ENCODE peak calls at places on chromosomes 11 and 22, in five cellular contexts. One of them, this sample, is unnamed.

GRCh38 chr22:19183216-19183615 is 4.7 kb upstream of the SLC25A1 start:
- DNase-seq in T-helper 2 cell: no peak
- DNase-seq in IMR-90: no peak
- DNase-seq in effector CD4-positive, alpha-beta T cell: no peak
- DNase-seq in NCI-H1105: no peak
- DNase-seq in this sample: no peak

GRCh38 chr11:114738954-114739353 is 60.6 kb downstream of the NXPE2 start:
- DNase-seq in T-helper 2 cell: peak
- DNase-seq in IMR-90: peak
- DNase-seq in effector CD4-positive, alpha-beta T cell: no peak
- DNase-seq in NCI-H1105: peak
- DNase-seq in this sample: peak

GRCh38 chr22:29580200-29580810 is 608 bp downstream of the NIPSNAP1 start:
- DNase-seq in T-helper 2 cell: no peak
- DNase-seq in IMR-90: no peak
- DNase-seq in effector CD4-positive, alpha-beta T cell: no peak
- DNase-seq in NCI-H1105: no peak
- DNase-seq in this sample: no peak

GRCh38 chr11:44978961-44979331 is 28.3 kb upstream of the TP53I11 start:
- DNase-seq in T-helper 2 cell: no peak
- DNase-seq in IMR-90: no peak
- DNase-seq in effector CD4-positive, alpha-beta T cell: no peak
- DNase-seq in NCI-H1105: peak
- DNase-seq in this sample: no peak

GRCh38 chr22:48145738-48146137 is 1383.3 kb downstream of the TBC1D22A start:
- DNase-seq in T-helper 2 cell: no peak
- DNase-seq in IMR-90: no peak
- DNase-seq in effector CD4-positive, alpha-beta T cell: no peak
- DNase-seq in NCI-H1105: no peak
- DNase-seq in this sample: no peak

GRCh38 chr11:124769804-124770774 is 8.0 kb upstream of the ESAM start:
- DNase-seq in T-helper 2 cell: no peak
- DNase-seq in IMR-90: peak
- DNase-seq in effector CD4-positive, alpha-beta T cell: no peak
- DNase-seq in NCI-H1105: no peak
- DNase-seq in this sample: no peak

GRCh38 chr22:38984224-38984623 is 2.1 kb downstream of the APOBEC3B start:
- DNase-seq in T-helper 2 cell: no peak
- DNase-seq in IMR-90: no peak
- DNase-seq in effector CD4-positive, alpha-beta T cell: no peak
- DNase-seq in NCI-H1105: no peak
- DNase-seq in this sample: no peak

GRCh38 chr22:21759631-21760030 is 24.0 kb upstream of the YPEL1 start:
- DNase-seq in T-helper 2 cell: no peak
- DNase-seq in IMR-90: no peak
- DNase-seq in effector CD4-positive, alpha-beta T cell: no peak
- DNase-seq in NCI-H1105: no peak
- DNase-seq in this sample: no peak

GRCh38 chr11:118437736-118438125 is 1.4 kb downstream of the KMT2A start:
- DNase-seq in T-helper 2 cell: peak
- DNase-seq in IMR-90: peak
- DNase-seq in effector CD4-positive, alpha-beta T cell: peak
- DNase-seq in NCI-H1105: peak
- DNase-seq in this sample: no peak

GRCh38 chr11:93303689-93304088 is 26.9 kb upstream of the DEUP1 start:
- DNase-seq in T-helper 2 cell: no peak
- DNase-seq in IMR-90: no peak
- DNase-seq in effector CD4-positive, alpha-beta T cell: no peak
- DNase-seq in NCI-H1105: no peak
- DNase-seq in this sample: no peak

GRCh38 chr11:3885855-3886254 is 30.4 kb downstream of the STIM1 start:
- DNase-seq in T-helper 2 cell: no peak
- DNase-seq in IMR-90: no peak
- DNase-seq in effector CD4-positive, alpha-beta T cell: no peak
- DNase-seq in NCI-H1105: no peak
- DNase-seq in this sample: no peak

GRCh38 chr22:44260216-44261035 is 52.3 kb downstream of the SHISAL1 start:
- DNase-seq in T-helper 2 cell: no peak
- DNase-seq in IMR-90: no peak
- DNase-seq in effector CD4-positive, alpha-beta T cell: no peak
- DNase-seq in NCI-H1105: no peak
- DNase-seq in this sample: no peak

GRCh38 chr11:11089805-11090204 is 232.0 kb upstream of the ZBED5 start:
- DNase-seq in T-helper 2 cell: no peak
- DNase-seq in IMR-90: no peak
- DNase-seq in effector CD4-positive, alpha-beta T cell: no peak
- DNase-seq in NCI-H1105: no peak
- DNase-seq in this sample: no peak

GRCh38 chr11:1008001-1008400 is 28.5 kb downstream of the MUC6 start:
- DNase-seq in T-helper 2 cell: no peak
- DNase-seq in IMR-90: no peak
- DNase-seq in effector CD4-positive, alpha-beta T cell: no peak
- DNase-seq in NCI-H1105: peak
- DNase-seq in this sample: no peak

GRCh38 chr11:17651681-17652080 is 67.7 kb upstream of the MYOD1 start:
- DNase-seq in T-helper 2 cell: no peak
- DNase-seq in IMR-90: no peak
- DNase-seq in effector CD4-positive, alpha-beta T cell: no peak
- DNase-seq in NCI-H1105: no peak
- DNase-seq in this sample: no peak

GRCh38 chr22:43228330-43228729 is 41.4 kb upstream of the TTLL12 start:
- DNase-seq in T-helper 2 cell: peak
- DNase-seq in IMR-90: peak
- DNase-seq in effector CD4-positive, alpha-beta T cell: no peak
- DNase-seq in NCI-H1105: no peak
- DNase-seq in this sample: no peak

GRCh38 chr11:132278801-132279574 is 908.6 kb downstream of the NTM start:
- DNase-seq in T-helper 2 cell: peak
- DNase-seq in IMR-90: peak
- DNase-seq in effector CD4-positive, alpha-beta T cell: no peak
- DNase-seq in NCI-H1105: peak
- DNase-seq in this sample: no peak

GRCh38 chr22:47592791-47593190 is 830.3 kb downstream of the TBC1D22A start:
- DNase-seq in T-helper 2 cell: no peak
- DNase-seq in IMR-90: no peak
- DNase-seq in effector CD4-positive, alpha-beta T cell: no peak
- DNase-seq in NCI-H1105: no peak
- DNase-seq in this sample: no peak